ENCODE peak calls at places on chromosomes 11 and 22, in six cellular contexts. F is colonic mucosa; H is upper lobe of left lung; K is lung microvascular endothelial cell; U is stimulated activated CD4-positive, alpha-beta T cell treated with anti-CD3 and anti-CD28 coated beads, Interleukin-4, amount 100 ng/mL, for 1 hour; C is heart right ventricle. G is an unnamed sample.

GRCh38 chr11:19316434-19316833 is 75.7 kb upstream of the E2F8 start:
- DNase-seq in F (no peak), H (peak), K (no peak), U (no peak), C (peak), G (no peak)

GRCh38 chr11:14029971-14030531 is 67.5 kb downstream of the SPON1 start:
- DNase-seq in F (peak), H (peak), K (no peak), U (no peak), C (peak), G (no peak)

GRCh38 chr22:23823331-23823791 is 15.4 kb downstream of the DERL3 start:
- DNase-seq in F (no peak), H (no peak), K (no peak), U (no peak), C (no peak), G (no peak)

GRCh38 chr11:127862406-127862805 is 725.0 kb downstream of the ETS1 start:
- DNase-seq in F (no peak), H (no peak), K (no peak), U (no peak), C (no peak), G (no peak)

GRCh38 chr11:125242141-125242780 is 77.7 kb downstream of the PKNOX2 start:
- DNase-seq in F (no peak), H (no peak), K (no peak), U (no peak), C (no peak), G (no peak)

GRCh38 chr11:85914425-85914824 is 59.2 kb downstream of the CCDC83 start:
- DNase-seq in F (no peak), H (no peak), K (no peak), U (no peak), C (no peak), G (no peak)

GRCh38 chr22:46286006-46286405 is 10.7 kb upstream of the GTSE1 start:
- DNase-seq in F (no peak), H (no peak), K (no peak), U (no peak), C (no peak), G (no peak)

GRCh38 chr11:122758974-122759373 is 79.3 kb upstream of the CRTAM start:
- DNase-seq in F (no peak), H (no peak), K (peak), U (no peak), C (no peak), G (no peak)

GRCh38 chr22:41833369-41834004 is 582 bp downstream of the SREBF2 start:
- DNase-seq in F (peak), H (peak), K (peak), U (peak), C (peak), G (peak)